ENCODE peak calls at places on chromosomes 2 and 18, in five cellular contexts. One of them, this sample, is unnamed.

GRCh38 chr18:51193621-51194287 is 3.7 kb downstream of the MEX3C start:
- DNase-seq in NCI-H2081: no peak
- DNase-seq in nucleus accumbens: no peak
- DNase-seq in substantia nigra: no peak
- DNase-seq in AG08395: peak; percentile 18
- DNase-seq in this sample: peak; percentile 24

GRCh38 chr2:10448646-10449480 is 736 bp upstream of the ODC1 start:
- DNase-seq in NCI-H2081: peak; percentile 97
- DNase-seq in substantia nigra: no peak
- DNase-seq in nucleus accumbens: peak; percentile 97
- DNase-seq in AG08395: peak; percentile 19
- DNase-seq in this sample: peak; percentile 93

GRCh38 chr18:28794459-28795245 is 617.7 kb upstream of the CDH2 start:
- DNase-seq in substantia nigra: no peak
- DNase-seq in nucleus accumbens: no peak
- DNase-seq in AG08395: no peak
- DNase-seq in NCI-H2081: no peak
- DNase-seq in this sample: peak; percentile 10

GRCh38 chr2:23327897-23328296 is 57.1 kb upstream of the KLHL29 start:
- DNase-seq in substantia nigra: no peak
- DNase-seq in NCI-H2081: peak; percentile 66
- DNase-seq in AG08395: no peak
- DNase-seq in nucleus accumbens: no peak
- DNase-seq in this sample: peak; percentile 48

GRCh38 chr2:222280795-222281194 is 18.0 kb downstream of the PAX3 start:
- DNase-seq in NCI-H2081: no peak
- DNase-seq in nucleus accumbens: no peak
- DNase-seq in substantia nigra: no peak
- DNase-seq in AG08395: peak; percentile 41
- DNase-seq in this sample: peak; percentile 32

GRCh38 chr18:61829108-61829507 is 63.7 kb downstream of the RNF152 start:
- DNase-seq in NCI-H2081: no peak
- DNase-seq in AG08395: no peak
- DNase-seq in nucleus accumbens: no peak
- DNase-seq in substantia nigra: no peak
- DNase-seq in this sample: no peak

GRCh38 chr18:32362484-32362883 is 108.2 kb downstream of the GAREM1 start:
- DNase-seq in substantia nigra: no peak
- DNase-seq in AG08395: no peak
- DNase-seq in NCI-H2081: no peak
- DNase-seq in nucleus accumbens: no peak
- DNase-seq in this sample: no peak

GRCh38 chr2:116489292-116489691 is 1325.2 kb upstream of the DDX18 start:
- DNase-seq in AG08395: no peak
- DNase-seq in NCI-H2081: no peak
- DNase-seq in nucleus accumbens: no peak
- DNase-seq in substantia nigra: no peak
- DNase-seq in this sample: no peak

GRCh38 chr2:43221660-43222471 is 4.5 kb downstream of the ZFP36L2 start:
- DNase-seq in NCI-H2081: peak; percentile 55
- DNase-seq in AG08395: peak; percentile 85
- DNase-seq in substantia nigra: peak; percentile 81
- DNase-seq in nucleus accumbens: peak; percentile 83
- DNase-seq in this sample: peak; percentile 98

GRCh38 chr18:54712315-54712714 is 116.0 kb upstream of the RAB27B start:
- DNase-seq in substantia nigra: no peak
- DNase-seq in NCI-H2081: no peak
- DNase-seq in AG08395: peak; percentile 5
- DNase-seq in nucleus accumbens: peak; percentile 28
- DNase-seq in this sample: peak; percentile 27

GRCh38 chr2:219176818-219177593 is at the start of gene CNPPD1:
- DNase-seq in substantia nigra: peak; percentile 76
- DNase-seq in nucleus accumbens: peak; percentile 81
- DNase-seq in AG08395: peak; percentile 82
- DNase-seq in NCI-H2081: peak; percentile 88
- DNase-seq in this sample: peak; percentile 87

GRCh38 chr2:160630801-160631590 is 137.4 kb upstream of the RBMS1 start:
- DNase-seq in AG08395: peak; percentile 50
- DNase-seq in substantia nigra: no peak
- DNase-seq in nucleus accumbens: no peak
- DNase-seq in NCI-H2081: no peak
- DNase-seq in this sample: peak; percentile 47

GRCh38 chr18:22737054-22737453 is 196.1 kb upstream of the RBBP8 start:
- DNase-seq in substantia nigra: no peak
- DNase-seq in nucleus accumbens: no peak
- DNase-seq in AG08395: no peak
- DNase-seq in NCI-H2081: no peak
- DNase-seq in this sample: no peak

GRCh38 chr18:48419268-48420022 is 10.3 kb upstream of the ZBTB7C start:
- DNase-seq in substantia nigra: no peak
- DNase-seq in AG08395: no peak
- DNase-seq in nucleus accumbens: no peak
- DNase-seq in NCI-H2081: no peak
- DNase-seq in this sample: no peak

GRCh38 chr18:9827211-9827855 is 58.4 kb upstream of the TXNDC2 start:
- DNase-seq in substantia nigra: no peak
- DNase-seq in AG08395: no peak
- DNase-seq in NCI-H2081: no peak
- DNase-seq in nucleus accumbens: no peak
- DNase-seq in this sample: no peak

GRCh38 chr2:147829106-147829505 is 15.7 kb upstream of the ACVR2A start:
- DNase-seq in AG08395: peak; percentile 21
- DNase-seq in substantia nigra: no peak
- DNase-seq in NCI-H2081: peak; percentile 7
- DNase-seq in nucleus accumbens: no peak
- DNase-seq in this sample: peak; percentile 84

GRCh38 chr2:239930378-239930777 is 94.8 kb downstream of the NDUFA10 start:
- DNase-seq in substantia nigra: no peak
- DNase-seq in AG08395: no peak
- DNase-seq in NCI-H2081: no peak
- DNase-seq in nucleus accumbens: no peak
- DNase-seq in this sample: no peak

GRCh38 chr2:62724886-62725711 is 19.6 kb downstream of the EHBP1 start:
- DNase-seq in AG08395: no peak
- DNase-seq in nucleus accumbens: peak; percentile 35
- DNase-seq in substantia nigra: peak; percentile 74
- DNase-seq in NCI-H2081: peak; percentile 74
- DNase-seq in this sample: no peak

GRCh38 chr18:2716394-2717326 is 61.1 kb downstream of the SMCHD1 start:
- DNase-seq in nucleus accumbens: peak; percentile 7
- DNase-seq in AG08395: no peak
- DNase-seq in NCI-H2081: no peak
- DNase-seq in substantia nigra: no peak
- DNase-seq in this sample: no peak

GRCh38 chr2:71892896-71893295 is 254.8 kb downstream of the CYP26B1 start:
- DNase-seq in NCI-H2081: no peak
- DNase-seq in AG08395: no peak
- DNase-seq in nucleus accumbens: no peak
- DNase-seq in substantia nigra: no peak
- DNase-seq in this sample: no peak

GRCh38 chr2:160666019-160666676 is 172.5 kb upstream of the RBMS1 start:
- DNase-seq in substantia nigra: no peak
- DNase-seq in AG08395: peak; percentile 93
- DNase-seq in nucleus accumbens: no peak
- DNase-seq in NCI-H2081: peak; percentile 59
- DNase-seq in this sample: peak; percentile 86

GRCh38 chr2:25810428-25810827 is 67.9 kb downstream of the ASXL2 start:
- DNase-seq in nucleus accumbens: no peak
- DNase-seq in substantia nigra: no peak
- DNase-seq in NCI-H2081: no peak
- DNase-seq in AG08395: no peak
- DNase-seq in this sample: no peak

GRCh38 chr2:170813611-170814550 is 2.8 kb upstream of the GAD1 start:
- DNase-seq in NCI-H2081: peak; percentile 34
- DNase-seq in substantia nigra: no peak
- DNase-seq in AG08395: peak; percentile 65
- DNase-seq in nucleus accumbens: peak; percentile 41
- DNase-seq in this sample: peak; percentile 78

GRCh38 chr2:75200140-75200985 is 1.0 kb upstream of the TACR1 start:
- DNase-seq in AG08395: peak; percentile 32
- DNase-seq in nucleus accumbens: peak; percentile 68
- DNase-seq in NCI-H2081: peak; percentile 85
- DNase-seq in substantia nigra: peak; percentile 36
- DNase-seq in this sample: peak; percentile 26

GRCh38 chr2:187390891-187391290 is 57.2 kb downstream of the CALCRL start:
- DNase-seq in AG08395: peak; percentile 66
- DNase-seq in nucleus accumbens: no peak
- DNase-seq in substantia nigra: no peak
- DNase-seq in NCI-H2081: no peak
- DNase-seq in this sample: peak; percentile 29

GRCh38 chr2:6880200-6880733 is 2.7 kb downstream of the RSAD2 start:
- DNase-seq in nucleus accumbens: no peak
- DNase-seq in AG08395: no peak
- DNase-seq in NCI-H2081: no peak
- DNase-seq in substantia nigra: no peak
- DNase-seq in this sample: no peak

GRCh38 chr2:235091983-235092382 is 140.2 kb downstream of the SH3BP4 start:
- DNase-seq in AG08395: no peak
- DNase-seq in NCI-H2081: no peak
- DNase-seq in nucleus accumbens: no peak
- DNase-seq in substantia nigra: no peak
- DNase-seq in this sample: no peak

GRCh38 chr2:197777823-197778407 is 7.2 kb downstream of the BOLL start:
- DNase-seq in nucleus accumbens: no peak
- DNase-seq in AG08395: peak; percentile 54
- DNase-seq in substantia nigra: no peak
- DNase-seq in NCI-H2081: peak; percentile 3
- DNase-seq in this sample: peak; percentile 59

GRCh38 chr2:50613161-50613560 is 418.8 kb downstream of the NRXN1 start:
- DNase-seq in NCI-H2081: no peak
- DNase-seq in nucleus accumbens: no peak
- DNase-seq in substantia nigra: no peak
- DNase-seq in AG08395: no peak
- DNase-seq in this sample: no peak

This sample was measured in myocyte.